ENCODE peak calls at places on chromosomes 7 and 10, in ten cellular contexts. C is spleen; W is CD4-positive, alpha-beta T cell; R is endothelial cell; F is tibial artery; I is Panc1; J is heart left ventricle; G is ovary; Y is AG09309; M is GM20000. L is an unnamed sample.

GRCh38 chr7:158487546-158488224 is 99.9 kb downstream of the PTPRN2 start:
- DNase-seq in Y (no peak), R (no peak), I (no peak), W (no peak), G (no peak), F (no peak), C (no peak), J (no peak), M (no peak), L (no peak)

GRCh38 chr7:5773661-5774086 is 7.8 kb downstream of the RNF216 start:
- DNase-seq in I (peak), J (no peak), Y (peak), C (no peak), F (peak), G (peak), M (no peak), R (no peak), W (no peak), L (no peak)

GRCh38 chr10:129223363-129223762 is 243.7 kb upstream of the MGMT start:
- DNase-seq in W (no peak), J (no peak), I (no peak), Y (no peak), F (no peak), G (no peak), M (no peak), C (no peak), R (no peak), L (no peak)

GRCh38 chr10:43225004-43225786 is 41.7 kb downstream of the RASGEF1A start:
- DNase-seq in I (no peak), W (no peak), G (no peak), J (peak), F (peak), R (no peak), M (no peak), C (no peak), Y (no peak), L (no peak)

GRCh38 chr7:377069-378040 is 87.4 kb downstream of the FOXL3 start:
- DNase-seq in J (peak), I (no peak), W (no peak), C (peak), R (no peak), F (peak), Y (no peak), M (no peak), G (peak), L (peak)

GRCh38 chr10:10818082-10818481 is 199.6 kb upstream of the CELF2 start:
- DNase-seq in Y (no peak), M (no peak), R (no peak), I (no peak), J (peak), G (no peak), W (no peak), C (no peak), F (peak), L (no peak)

GRCh38 chr7:17623546-17624185 is 316.6 kb downstream of the SNX13 start:
- DNase-seq in W (no peak), Y (no peak), R (no peak), M (no peak), I (no peak), C (no peak), G (no peak), J (no peak), F (no peak), L (no peak)

GRCh38 chr10:43262043-43262901 is 4.6 kb downstream of the RASGEF1A start:
- DNase-seq in M (no peak), Y (no peak), J (no peak), W (no peak), C (peak), I (no peak), R (no peak), F (no peak), G (peak), L (no peak)

GRCh38 chr7:6242561-6242960 is 29.9 kb downstream of the CYTH3 start:
- DNase-seq in M (no peak), W (no peak), C (no peak), R (no peak), Y (no peak), F (no peak), J (no peak), G (no peak), I (no peak), L (no peak)

GRCh38 chr10:114771157-114771556 is 50.4 kb upstream of the FHIP2A start:
- DNase-seq in F (no peak), Y (no peak), W (no peak), G (no peak), C (no peak), R (no peak), M (no peak), I (no peak), J (no peak), L (no peak)

GRCh38 chr7:133937786-133938185 is 189.4 kb upstream of the LRGUK start:
- DNase-seq in G (no peak), Y (no peak), I (no peak), J (no peak), F (no peak), R (no peak), M (no peak), W (no peak), C (no peak), L (no peak)

DNA sequence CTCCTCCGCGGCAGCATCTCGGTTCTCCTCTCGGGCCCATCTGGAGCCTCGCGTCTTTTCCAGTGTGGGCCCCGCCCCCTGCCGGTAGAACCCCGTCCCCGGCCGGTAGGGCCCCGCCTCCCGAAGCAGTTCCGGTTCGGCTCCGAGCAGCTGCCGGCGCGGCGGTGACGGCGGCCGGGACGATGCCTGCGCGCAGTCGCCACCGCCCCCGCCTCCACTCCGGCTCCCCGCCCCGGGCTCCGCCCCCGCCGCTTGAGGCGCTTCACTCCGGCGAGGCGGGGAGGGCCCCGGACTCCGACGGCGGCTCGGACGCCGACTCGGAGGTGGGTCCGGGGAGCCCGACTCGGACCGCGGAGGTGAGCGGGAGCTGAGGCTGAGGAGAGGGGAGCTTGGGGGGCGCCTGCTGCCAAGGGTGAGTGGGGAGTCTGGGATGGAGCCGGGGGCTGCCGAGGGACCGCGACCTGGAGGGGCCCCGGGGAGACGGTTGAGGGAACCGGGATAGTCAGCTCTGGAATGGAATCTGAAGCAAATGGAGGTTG is at the start of gene SAMD8:
- DNase-seq in Y (peak), C (peak), G (peak), R (peak), F (peak), I (peak), J (peak), M (peak), W (peak), L (peak)
- TF ChIP-seq CTCF in Y (peak), C (peak), G (peak), R (peak), F (peak), I (no peak), J (peak), M (no peak), W (no peak), L (peak)

GRCh38 chr10:99369551-99369950 is 40.4 kb downstream of the CNNM1 start:
- DNase-seq in I (no peak), G (no peak), Y (no peak), M (no peak), F (no peak), C (no peak), J (no peak), R (no peak), W (no peak), L (no peak)

GRCh38 chr10:99369126-99369525 is 40.0 kb downstream of the CNNM1 start:
- DNase-seq in F (no peak), G (no peak), W (no peak), J (no peak), R (no peak), Y (no peak), M (no peak), I (no peak), C (no peak), L (no peak)

GRCh38 chr10:99372546-99373271 is 43.6 kb downstream of the CNNM1 start:
- DNase-seq in Y (peak), J (no peak), I (no peak), C (no peak), G (no peak), W (no peak), R (no peak), F (no peak), M (no peak), L (no peak)

GRCh38 chr10:99368646-99369045 is 39.5 kb downstream of the CNNM1 start:
- DNase-seq in G (no peak), W (no peak), C (no peak), J (no peak), R (no peak), M (no peak), Y (no peak), I (no peak), F (no peak), L (no peak)

DNA sequence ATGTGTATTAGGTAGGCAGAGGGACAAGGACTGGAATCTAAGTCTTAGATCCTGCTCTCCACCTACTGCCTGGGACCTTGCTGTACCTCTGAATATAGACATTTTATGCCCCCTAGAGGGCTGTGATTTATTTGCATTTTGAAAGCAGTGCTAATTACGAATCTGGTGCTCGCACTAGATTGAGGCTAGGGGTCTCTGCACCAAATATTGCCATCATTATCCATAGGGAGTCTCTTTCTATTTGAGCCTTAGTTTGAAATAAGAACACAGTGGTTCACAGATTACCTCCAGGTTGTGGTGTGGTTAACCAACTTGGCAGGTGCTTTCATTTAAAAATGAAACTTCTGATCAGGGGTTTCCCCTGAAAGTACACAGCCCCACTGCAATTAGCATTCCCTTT is 41.8 kb downstream of the CNNM1 start:
- DNase-seq in W (no peak), G (no peak), F (no peak), C (no peak), R (peak), I (no peak), M (peak), J (no peak), Y (no peak), L (no peak)
- TF ChIP-seq CTCF in W (no peak), G (no peak), F (no peak), C (no peak), R (peak), I (peak), M (no peak), J (no peak), Y (peak), L (no peak)

GRCh38 chr7:104767826-104768536 is 246.0 kb upstream of the KMT2E start:
- DNase-seq in W (no peak), C (no peak), M (no peak), I (no peak), G (no peak), J (no peak), R (no peak), Y (no peak), F (no peak), L (no peak)
- TF ChIP-seq CTCF in W (no peak), C (no peak), M (no peak), I (no peak), G (no peak), J (no peak), R (no peak), Y (no peak), F (no peak), L (no peak)

DNA sequence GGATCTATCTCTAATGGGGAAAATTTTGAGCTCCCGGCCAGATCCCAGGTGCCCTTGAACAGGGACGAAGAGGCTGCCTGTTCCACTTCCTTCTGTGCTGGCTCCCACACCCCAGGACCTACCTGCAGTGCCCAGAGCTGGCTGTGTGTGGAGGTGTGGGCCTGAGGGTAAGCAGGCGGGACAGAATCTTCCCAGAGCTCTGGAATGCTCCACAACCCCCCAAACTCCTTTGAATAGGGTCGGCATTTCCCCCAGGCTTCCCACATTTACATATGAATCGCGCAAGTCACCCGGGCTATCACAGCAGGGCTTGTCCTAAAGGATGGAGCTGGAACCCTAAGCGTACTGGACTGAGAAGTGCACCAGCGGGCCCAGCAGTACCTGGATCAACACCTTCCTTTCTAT is 95.9 kb downstream of the DNMBP start:
- DNase-seq in C (no peak), M (no peak), Y (no peak), W (no peak), I (no peak), R (peak), J (no peak), G (no peak), F (no peak), L (peak)
- TF ChIP-seq CTCF in C (no peak), M (no peak), Y (no peak), W (no peak), I (no peak), R (no peak), J (no peak), G (no peak), F (no peak), L (no peak)

GRCh38 chr10:96250349-96250748 is 21.0 kb downstream of the BLNK start:
- DNase-seq in C (no peak), I (no peak), G (no peak), R (no peak), M (no peak), F (no peak), J (no peak), Y (no peak), W (no peak), L (no peak)
- TF ChIP-seq CTCF in C (no peak), I (no peak), G (no peak), R (no peak), M (no peak), F (no peak), J (no peak), Y (no peak), W (no peak), L (no peak)

DNA sequence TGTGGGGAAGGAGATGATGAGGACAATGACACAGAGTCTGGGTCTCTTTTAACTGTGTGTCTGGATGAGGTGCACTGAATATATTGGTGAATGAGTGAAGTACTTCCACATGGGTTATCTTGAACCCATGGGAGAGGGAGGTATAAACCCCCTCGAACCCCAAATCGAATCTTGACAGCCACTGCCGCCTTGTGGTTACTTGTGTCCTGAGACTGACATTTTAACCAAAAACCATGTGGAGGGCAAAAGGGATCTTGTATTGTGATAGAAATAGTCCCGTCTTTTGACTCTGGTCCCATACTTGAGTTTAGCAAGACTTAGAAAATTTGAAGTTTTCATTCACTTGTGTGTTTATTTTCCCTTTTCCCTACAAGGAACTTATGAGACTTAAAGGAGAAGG is 283.3 kb downstream of the PHTF2 start:
- DNase-seq in M (no peak), Y (no peak), G (no peak), R (no peak), C (no peak), W (no peak), J (no peak), F (no peak), I (no peak), L (no peak)
- TF ChIP-seq CTCF in M (no peak), Y (no peak), G (no peak), R (peak), C (no peak), W (no peak), J (no peak), F (no peak), I (peak), L (no peak)

GRCh38 chr10:111199587-111199986 is 122.8 kb downstream of the ADRA2A start:
- DNase-seq in M (no peak), G (no peak), F (no peak), Y (no peak), R (no peak), W (no peak), J (no peak), I (no peak), C (no peak), L (no peak)
- TF ChIP-seq CTCF in M (no peak), G (no peak), F (no peak), Y (no peak), R (no peak), W (no peak), J (no peak), I (no peak), C (no peak), L (no peak)

DNA sequence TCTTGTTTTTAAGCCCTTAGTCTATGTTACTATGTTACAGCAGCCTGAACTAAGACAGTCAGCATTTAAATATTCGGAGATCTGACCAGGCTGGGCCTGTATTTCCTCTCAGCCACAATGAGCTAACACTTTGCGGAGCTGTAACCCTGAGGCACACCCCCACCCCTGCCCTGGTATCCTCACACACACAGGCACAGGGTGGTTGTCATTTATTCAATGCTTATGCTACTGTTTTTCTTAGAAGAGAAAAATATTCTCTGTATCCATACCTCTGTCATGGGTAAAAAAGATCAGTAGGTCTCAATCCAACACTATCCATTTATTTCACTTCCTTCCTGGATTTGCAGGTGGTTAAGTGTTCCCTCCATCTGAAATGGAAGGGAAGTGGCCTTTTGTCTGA is 80.3 kb upstream of the TRIL start:
- DNase-seq in I (no peak), Y (no peak), F (no peak), G (no peak), R (no peak), W (no peak), C (no peak), M (no peak), J (no peak), L (no peak)
- TF ChIP-seq CTCF in I (no peak), Y (no peak), F (no peak), G (no peak), R (no peak), W (no peak), C (no peak), M (no peak), J (no peak), L (no peak)

L was measured in mesothelial cell of epicardium.